ENCODE peak calls at places on chromosomes 12 and 14, in five cellular contexts. Y is ascending aorta, W is sciatic nerve, S is T-helper 9 cell, M is SK-MEL-5. Z is an unnamed sample.

GRCh38 chr12:7346571-7347225 is 42.8 kb downstream of the ACSM4 start:
- DNase-seq in M (no peak), Y (no peak), W (no peak), S (no peak), Z (no peak)

GRCh38 chr12:78898416-78898815 is 33.8 kb downstream of the SYT1 start:
- DNase-seq in Y (no peak), S (no peak), W (peak; percentile 60), M (no peak), Z (peak; percentile 72)

GRCh38 chr12:78917513-78917912 is 52.9 kb downstream of the SYT1 start:
- DNase-seq in Y (no peak), W (no peak), S (no peak), M (no peak), Z (no peak)

GRCh38 chr12:128387811-128388422 is 120.9 kb downstream of the TMEM132C start:
- DNase-seq in S (no peak), W (peak; percentile 71), M (peak; percentile 51), Y (no peak), Z (peak; percentile 43)

GRCh38 chr12:110048242-110049027 is at the start of gene C12orf76:
- DNase-seq in S (peak; percentile 83), W (peak; percentile 95), Y (peak; percentile 79), M (peak; percentile 98), Z (peak; percentile 96)

GRCh38 chr12:71216725-71217579 is 59.2 kb upstream of the TSPAN8 start:
- DNase-seq in Y (no peak), W (no peak), M (peak; percentile 65), S (no peak), Z (no peak)

GRCh38 chr12:19440019-19440858 is 947 bp downstream of the AEBP2 start:
- DNase-seq in M (peak; percentile 53), W (peak; percentile 77), S (peak; percentile 43), Y (no peak), Z (peak; percentile 23)

GRCh38 chr14:77068515-77069200 is 29.4 kb upstream of the CIPC start:
- DNase-seq in M (no peak), W (no peak), Y (no peak), S (no peak), Z (no peak)

GRCh38 chr12:29750131-29750927 is 33.4 kb downstream of the TMTC1 start:
- DNase-seq in M (no peak), Y (no peak), S (no peak), W (no peak), Z (no peak)

GRCh38 chr12:5433081-5433839 is 1.4 kb downstream of the NTF3 start:
- DNase-seq in M (no peak), Y (no peak), W (no peak), S (no peak), Z (peak; percentile 48)

GRCh38 chr12:57456145-57456700 is 1.1 kb downstream of the INHBE start:
- DNase-seq in S (no peak), Y (no peak), M (peak; percentile 77), W (no peak), Z (peak; percentile 55)

GRCh38 chr14:65132855-65133254 is 30.5 kb upstream of the MAX start:
- DNase-seq in Y (no peak), W (no peak), M (no peak), S (no peak), Z (no peak)

GRCh38 chr14:34081126-34081575 is 130.3 kb upstream of the EGLN3 start:
- DNase-seq in W (no peak), S (no peak), Y (no peak), M (no peak), Z (peak; percentile 57)

GRCh38 chr12:43754015-43754414 is 4.6 kb downstream of the PUS7L start:
- DNase-seq in M (no peak), W (no peak), Y (no peak), S (no peak), Z (no peak)

GRCh38 chr12:120762093-120762492 is 36.5 kb downstream of the ACADS start:
- DNase-seq in M (no peak), W (no peak), S (no peak), Y (no peak), Z (peak; percentile 39)

GRCh38 chr12:75725505-75726120 is 214.2 kb upstream of the KRR1 start:
- DNase-seq in M (peak; percentile 70), W (no peak), Y (no peak), S (no peak), Z (peak; percentile 63)

GRCh38 chr12:105946541-105946940 is 192.2 kb downstream of the NUAK1 start:
- DNase-seq in S (no peak), Y (no peak), W (no peak), M (no peak), Z (no peak)

GRCh38 chr14:100564506-100564905 is 22.7 kb downstream of the BEGAIN start:
- DNase-seq in S (no peak), Y (no peak), M (no peak), W (no peak), Z (no peak)

GRCh38 chr14:99612065-99612736 is 8.2 kb upstream of the CCDC85C start:
- DNase-seq in S (no peak), W (no peak), Y (no peak), M (no peak), Z (no peak)

GRCh38 chr14:68939893-68940613 is 39.0 kb downstream of the ACTN1 start:
- DNase-seq in Y (peak; percentile 83), S (no peak), W (peak; percentile 68), M (no peak), Z (no peak)

GRCh38 chr12:91931110-91931509 is 214.5 kb downstream of the BTG1 start:
- DNase-seq in S (no peak), Y (no peak), W (no peak), M (no peak), Z (peak; percentile 49)

GRCh38 chr14:101463566-101464171 is 97.6 kb upstream of the DIO3 start:
- DNase-seq in Y (no peak), M (no peak), S (no peak), W (no peak), Z (no peak)

GRCh38 chr14:74509587-74510210 is 16.1 kb downstream of the ISCA2 start:
- DNase-seq in W (peak; percentile 49), M (no peak), S (no peak), Y (no peak), Z (no peak)

GRCh38 chr14:87133073-87133815 is 859.7 kb downstream of the GALC start:
- DNase-seq in W (no peak), M (no peak), Y (no peak), S (no peak), Z (no peak)

GRCh38 chr12:23556661-23557060 is 392.8 kb downstream of the SOX5 start:
- DNase-seq in S (no peak), M (no peak), Y (no peak), W (no peak), Z (no peak)

GRCh38 chr12:70418101-70418500 is 52.0 kb downstream of the KCNMB4 start:
- DNase-seq in S (no peak), M (no peak), Y (no peak), W (no peak), Z (no peak)

GRCh38 chr12:52953181-52953841 is 4.4 kb downstream of the KRT18 start:
- DNase-seq in S (no peak), M (no peak), Y (no peak), W (no peak), Z (no peak)

GRCh38 chr12:102960766-102961487 is 3.5 kb downstream of the ASCL1 start:
- DNase-seq in M (no peak), S (no peak), W (no peak), Y (no peak), Z (peak; percentile 92)

GRCh38 chr14:106459971-106460730 is 933.8 kb downstream of the TMEM121 start:
- DNase-seq in Y (no peak), S (peak; percentile 73), M (peak; percentile 77), W (no peak), Z (no peak)

GRCh38 chr12:88855301-88855700 is 275.0 kb upstream of the KITLG start:
- DNase-seq in W (no peak), S (no peak), M (no peak), Y (no peak), Z (no peak)

GRCh38 chr12:42360747-42361403 is 34.9 kb downstream of the PPHLN1 start:
- DNase-seq in W (no peak), M (no peak), S (no peak), Y (no peak), Z (no peak)

GRCh38 chr12:49547090-49547690 is 8.4 kb downstream of the KCNH3 start:
- DNase-seq in W (no peak), M (no peak), Y (no peak), S (no peak), Z (no peak)

GRCh38 chr12:32080435-32080834 is 26.2 kb upstream of the BICD1 start:
- DNase-seq in M (no peak), Y (no peak), S (no peak), W (no peak), Z (no peak)

GRCh38 chr14:75648066-75648838 is 12.4 kb downstream of the ERG28 start:
- DNase-seq in W (no peak), Y (no peak), S (no peak), M (no peak), Z (peak; percentile 48)

GRCh38 chr12:55934343-55934742 is 3.4 kb downstream of the DGKA start:
- DNase-seq in M (no peak), Y (no peak), W (no peak), S (no peak), Z (no peak)

GRCh38 chr12:27575780-27576154 is 51.8 kb downstream of the PPFIBP1 start:
- DNase-seq in W (no peak), M (peak; percentile 95), S (no peak), Y (no peak), Z (no peak)

GRCh38 chr12:111251099-111251498 is 117.8 kb downstream of the PHETA1 start:
- DNase-seq in S (no peak), M (no peak), W (no peak), Y (no peak), Z (no peak)

GRCh38 chr12:92065018-92065499 is 80.6 kb downstream of the BTG1 start:
- DNase-seq in M (no peak), S (peak; percentile 34), W (no peak), Y (no peak), Z (no peak)

GRCh38 chr14:27528328-27528727 is 930.5 kb upstream of the NOVA1 start:
- DNase-seq in S (no peak), W (no peak), Y (no peak), M (peak; percentile 84), Z (no peak)

GRCh38 chr14:101933209-101933608 is 31.2 kb upstream of the DYNC1H1 start:
- DNase-seq in S (no peak), W (peak; percentile 55), M (no peak), Y (no peak), Z (no peak)